ENCODE peak calls at places on chromosomes 6 and 20, in eight cellular contexts. Q is Ammon's horn; U is ELF-1; C is NCI-H1105 treated with DMSO at 0.1 percent for 48 hours; Z is GM20000; F is spleen; N is activated CD4-positive, alpha-beta T cell treated with anti-CD3 and anti-CD28 coated beads for 24 hours; J is transverse colon. D is an unnamed sample.

GRCh38 chr6:125658759-125659431 is 90.5 kb upstream of the HEY2 start:
- DNase-seq in F (no peak), C (no peak), U (peak), Z (no peak), J (no peak), N (no peak), Q (no peak), D (no peak)

GRCh38 chr20:62056975-62057374 is 8.7 kb downstream of the TAF4 start:
- DNase-seq in C (no peak), U (no peak), Q (no peak), F (peak), Z (peak), J (no peak), N (no peak), D (no peak)

GRCh38 chr20:32406701-32407100 is 48.6 kb downstream of the ASXL1 start:
- DNase-seq in Z (no peak), N (no peak), C (no peak), F (no peak), Q (no peak), U (no peak), J (no peak), D (no peak)

GRCh38 chr20:24676978-24677370 is 207.5 kb downstream of the SYNDIG1 start:
- DNase-seq in U (no peak), N (no peak), J (no peak), Z (no peak), F (peak), C (no peak), Q (peak), D (no peak)

GRCh38 chr6:39849764-39850163 is 57.6 kb downstream of the DAAM2 start:
- DNase-seq in Z (no peak), J (no peak), U (peak), F (no peak), N (no peak), C (no peak), Q (no peak), D (no peak)

GRCh38 chr6:126432564-126432963 is 92.6 kb downstream of the CENPW start:
- DNase-seq in Q (no peak), J (no peak), C (no peak), N (no peak), U (no peak), F (no peak), Z (no peak), D (no peak)

GRCh38 chr6:24524801-24525200 is 30.0 kb downstream of the ALDH5A1 start:
- DNase-seq in J (no peak), Q (peak), U (peak), F (no peak), N (no peak), Z (peak), C (peak), D (peak)

GRCh38 chr6:22145823-22146379 is 150.9 kb downstream of the PRL start:
- DNase-seq in U (peak), C (peak), Z (no peak), J (no peak), F (no peak), Q (peak), N (no peak), D (peak)

GRCh38 chr6:39218868-39219567 is 10.3 kb downstream of the KCNK5 start:
- DNase-seq in J (no peak), F (no peak), Q (no peak), Z (peak), U (no peak), N (no peak), C (no peak), D (peak)

GRCh38 chr20:53734006-53734688 is 140.5 kb upstream of the ZNF217 start:
- DNase-seq in J (no peak), C (no peak), F (no peak), Q (no peak), U (no peak), N (no peak), Z (no peak), D (no peak)

GRCh38 chr6:13554929-13555333 is 19.5 kb upstream of the SIRT5 start:
- DNase-seq in N (no peak), Z (no peak), F (no peak), U (peak), J (no peak), Q (peak), C (no peak), D (no peak)

GRCh38 chr6:35181313-35181932 is 32.3 kb upstream of the SCUBE3 start:
- DNase-seq in N (no peak), U (no peak), C (no peak), F (no peak), Q (no peak), J (no peak), Z (no peak), D (no peak)

GRCh38 chr20:35226775-35227681 is 538 bp downstream of the MMP24 start:
- DNase-seq in Z (peak), J (peak), F (peak), N (peak), U (peak), Q (peak), C (peak), D (peak)

GRCh38 chr6:125123051-125123450 is 30.5 kb upstream of the TPD52L1 start:
- DNase-seq in F (no peak), J (no peak), Z (no peak), N (no peak), Q (no peak), U (no peak), C (no peak), D (no peak)

GRCh38 chr6:46799657-46800056 is 6.5 kb downstream of the MEP1A start:
- DNase-seq in Q (no peak), N (no peak), J (no peak), U (no peak), C (no peak), Z (no peak), F (no peak), D (no peak)

GRCh38 chr20:56634735-56635422 is 5.8 kb downstream of the TFAP2C start:
- DNase-seq in N (no peak), U (no peak), F (no peak), Q (no peak), J (no peak), Z (no peak), C (no peak), D (no peak)

GRCh38 chr20:19027971-19028370 is 184.5 kb upstream of the SLC24A3 start:
- DNase-seq in J (no peak), Z (no peak), N (no peak), C (no peak), U (no peak), F (no peak), Q (no peak), D (no peak)

GRCh38 chr20:44528309-44528708 is 6.4 kb upstream of the SERINC3 start:
- DNase-seq in U (no peak), J (no peak), N (no peak), Z (no peak), F (no peak), Q (no peak), C (no peak), D (no peak)

GRCh38 chr20:45503430-45503829 is 12.0 kb downstream of the SPINT3 start:
- DNase-seq in Z (no peak), U (no peak), Q (no peak), F (no peak), N (no peak), C (no peak), J (no peak), D (no peak)

GRCh38 chr20:25314497-25315417 is 66.9 kb downstream of the PYGB start:
- DNase-seq in C (no peak), J (peak), Z (no peak), N (no peak), F (peak), Q (no peak), U (no peak), D (no peak)

GRCh38 chr20:11060423-11061205 is 386.8 kb upstream of the JAG1 start:
- DNase-seq in U (no peak), N (no peak), F (no peak), Z (no peak), Q (no peak), J (no peak), C (no peak), D (no peak)

GRCh38 chr6:159828074-159828473 is 28.0 kb downstream of the PNLDC1 start:
- DNase-seq in C (peak), J (no peak), N (no peak), F (no peak), Q (no peak), Z (no peak), U (no peak), D (no peak)

GRCh38 chr20:4581838-4582237 is 139.9 kb upstream of the PRND start:
- DNase-seq in Z (no peak), J (no peak), F (no peak), U (no peak), N (no peak), C (no peak), Q (no peak), D (no peak)

GRCh38 chr20:62420846-62421715 is 6.3 kb downstream of the RBBP8NL start:
- DNase-seq in F (no peak), Z (no peak), U (peak), J (no peak), C (no peak), Q (no peak), N (no peak), D (no peak)

GRCh38 chr6:56749632-56750151 is 107.0 kb upstream of the DST start:
- DNase-seq in Z (no peak), F (no peak), J (no peak), U (no peak), C (no peak), N (no peak), Q (no peak), D (no peak)

GRCh38 chr6:32432050-32432450 is 7.6 kb upstream of the HLA-DRA start:
- DNase-seq in U (no peak), J (no peak), Z (peak), N (no peak), Q (peak), F (no peak), C (peak), D (peak)

GRCh38 chr20:16405254-16405653 is 168.0 kb downstream of the KIF16B start:
- DNase-seq in C (no peak), Z (no peak), Q (peak), F (no peak), U (no peak), J (no peak), N (no peak), D (no peak)

GRCh38 chr20:39195495-39196129 is 233.5 kb downstream of the DHX35 start:
- DNase-seq in C (peak), Q (no peak), U (peak), J (no peak), N (no peak), F (no peak), Z (no peak), D (peak)

GRCh38 chr6:112911949-112912348 is 564.8 kb downstream of the RFPL4B start:
- DNase-seq in Z (no peak), N (no peak), J (no peak), Q (no peak), F (no peak), U (no peak), C (no peak), D (no peak)

GRCh38 chr6:156461647-156462046 is 315.5 kb upstream of the ARID1B start:
- DNase-seq in Z (no peak), U (no peak), F (no peak), C (peak), Q (no peak), N (no peak), J (no peak), D (no peak)